ENCODE peak calls at places on chromosomes 13 and 19, in six cellular contexts. S is bronchial epithelial cell, O is NCI-H774, P is upper lobe of right lung, F is choroid plexus epithelial cell, L is AG08396. B is an unnamed sample.

GRCh38 chr19:11191273-11191755 is 6.0 kb downstream of the KANK2 start:
- DNase-seq in S (no peak), O (no peak), P (no peak), F (peak), L (peak), B (no peak)

GRCh38 chr19:42129399-42130253 is 2.6 kb downstream of the POU2F2 start:
- DNase-seq in S (peak), O (no peak), P (no peak), F (peak), L (peak), B (peak)

GRCh38 chr19:2325261-2326046 is 2.9 kb downstream of the LSM7 start:
- DNase-seq in S (no peak), O (no peak), P (no peak), F (no peak), L (no peak), B (no peak)

GRCh38 chr19:17681505-17682125 is 6.5 kb downstream of the UNC13A start:
- DNase-seq in S (no peak), O (no peak), P (no peak), F (peak), L (peak), B (no peak)

GRCh38 chr13:43360911-43361605 is 337.7 kb downstream of the DNAJC15 start:
- DNase-seq in S (no peak), O (no peak), P (no peak), F (peak), L (no peak), B (no peak)

GRCh38 chr19:6958786-6959185 is 62.4 kb downstream of the MBD3L2B start:
- DNase-seq in S (no peak), O (no peak), P (no peak), F (no peak), L (no peak), B (no peak)

GRCh38 chr13:113098163-113098732 is 7.3 kb upstream of the F7 start:
- DNase-seq in S (no peak), O (no peak), P (no peak), F (peak), L (peak), B (no peak)

GRCh38 chr19:53961523-53962345 is 1.0 kb upstream of the CACNG8 start:
- DNase-seq in S (no peak), O (no peak), P (no peak), F (peak), L (no peak), B (no peak)

GRCh38 chr13:109698779-109699178 is 87.6 kb downstream of the IRS2 start:
- DNase-seq in S (peak), O (no peak), P (no peak), F (peak), L (peak), B (no peak)

GRCh38 chr19:41995959-41996797 is 2.1 kb upstream of the ATP1A3 start:
- DNase-seq in S (no peak), O (no peak), P (no peak), F (no peak), L (no peak), B (no peak)

GRCh38 chr19:32537626-32538025 is 43.4 kb upstream of the PDCD5 start:
- DNase-seq in S (no peak), O (no peak), P (no peak), F (no peak), L (no peak), B (no peak)

GRCh38 chr19:15248648-15249559 is 16.7 kb upstream of the EPHX3 start:
- DNase-seq in S (peak), O (no peak), P (no peak), F (peak), L (peak), B (no peak)